ENCODE peak calls at places on chromosomes 3 and 15, in eight cellular contexts. S is amniotic stem cell, F is smooth muscle cell of the brain vasculature, Z is psoas muscle, J is midbrain, D is AG08396, R is WERI-Rb-1, W is AG08395. L is an unnamed sample.

GRCh38 chr3:69409831-69410230 is 23.9 kb upstream of the FRMD4B start:
- DNase-seq in S (no peak), F (no peak), Z (no peak), J (no peak), D (no peak), R (no peak), W (no peak), L (no peak)

GRCh38 chr3:169787791-169788190 is 14.6 kb downstream of the MYNN start:
- DNase-seq in S (no peak), F (no peak), Z (no peak), J (no peak), D (no peak), R (no peak), W (no peak), L (no peak)

GRCh38 chr3:124360626-124361025 is 368.7 kb upstream of the ROPN1 start:
- DNase-seq in S (no peak), F (no peak), Z (no peak), J (no peak), D (no peak), R (no peak), W (no peak), L (no peak)

GRCh38 chr3:160403028-160403545 is 3.6 kb downstream of the SMC4 start:
- DNase-seq in S (no peak), F (no peak), Z (no peak), J (no peak), D (no peak), R (no peak), W (no peak), L (no peak)

GRCh38 chr3:35602395-35602936 is 36.9 kb upstream of the ARPP21 start:
- DNase-seq in S (no peak), F (no peak), Z (no peak), J (no peak), D (no peak), R (no peak), W (no peak), L (no peak)

GRCh38 chr15:25852027-25852426 is 11.1 kb downstream of the ATP10A start:
- DNase-seq in S (no peak), F (no peak), Z (no peak), J (no peak), D (no peak), R (no peak), W (no peak), L (no peak)

GRCh38 chr15:95884276-95884675 is 446.2 kb upstream of the NR2F2 start:
- DNase-seq in S (no peak), F (no peak), Z (no peak), J (no peak), D (no peak), R (no peak), W (peak; percentile 58), L (no peak)

GRCh38 chr15:60781211-60781713 is 302.3 kb upstream of the ICE2 start:
- DNase-seq in S (no peak), F (no peak), Z (no peak), J (peak; percentile 70), D (no peak), R (no peak), W (no peak), L (no peak)

GRCh38 chr3:195876297-195877031 is 31.9 kb downstream of the TNK2 start:
- DNase-seq in S (no peak), F (no peak), Z (peak; percentile 81), J (no peak), D (no peak), R (no peak), W (peak; percentile 55), L (peak; percentile 30)

GRCh38 chr15:99476413-99477222 is 89.2 kb upstream of the MEF2A start:
- DNase-seq in S (peak; percentile 95), F (peak; percentile 80), Z (peak; percentile 82), J (peak; percentile 32), D (peak; percentile 90), R (peak; percentile 40), W (peak; percentile 95), L (peak; percentile 99)

GRCh38 chr3:145942052-145942451 is 218.9 kb downstream of the PLOD2 start:
- DNase-seq in S (no peak), F (no peak), Z (no peak), J (no peak), D (no peak), R (no peak), W (peak; percentile 35), L (no peak)